ENCODE peak calls at places on chromosomes 1 and 21, in four cellular contexts. One of them, this sample, is unnamed.

GRCh38 chr21:35697321-35697808 is 363.0 kb downstream of the SETD4 start:
- DNase-seq in neuronal stem cell: no peak
- DNase-seq in AG04450: no peak
- DNase-seq in fibroblast of lung: peak; percentile 68
- DNase-seq in this sample: peak; percentile 13

GRCh38 chr21:14630556-14631069 is 84.5 kb upstream of the SAMSN1 start:
- DNase-seq in neuronal stem cell: no peak
- DNase-seq in AG04450: no peak
- DNase-seq in fibroblast of lung: no peak
- DNase-seq in this sample: no peak

GRCh38 chr1:55235722-55236121 is 20.6 kb upstream of the USP24 start:
- DNase-seq in neuronal stem cell: no peak
- DNase-seq in AG04450: peak; percentile 29
- DNase-seq in fibroblast of lung: peak; percentile 90
- DNase-seq in this sample: peak; percentile 65

GRCh38 chr1:36531833-36532232 is 49.1 kb upstream of the CSF3R start:
- DNase-seq in neuronal stem cell: no peak
- DNase-seq in AG04450: no peak
- DNase-seq in fibroblast of lung: no peak
- DNase-seq in this sample: no peak

GRCh38 chr1:78760858-78761257 is 111.2 kb downstream of the IFI44 start:
- DNase-seq in neuronal stem cell: no peak
- DNase-seq in AG04450: no peak
- DNase-seq in fibroblast of lung: no peak
- DNase-seq in this sample: no peak

GRCh38 chr1:229029644-229030235 is 241.2 kb upstream of the RAB4A start:
- DNase-seq in neuronal stem cell: no peak
- DNase-seq in AG04450: no peak
- DNase-seq in fibroblast of lung: no peak
- DNase-seq in this sample: no peak

GRCh38 chr1:22190251-22190650 is 47.4 kb upstream of the WNT4 start:
- DNase-seq in neuronal stem cell: no peak
- DNase-seq in AG04450: no peak
- DNase-seq in fibroblast of lung: no peak
- DNase-seq in this sample: no peak

GRCh38 chr1:29519108-29519507 is 282.8 kb downstream of the PTPRU start:
- DNase-seq in neuronal stem cell: no peak
- DNase-seq in AG04450: no peak
- DNase-seq in fibroblast of lung: no peak
- DNase-seq in this sample: no peak

GRCh38 chr1:46440478-46440877 is 46.4 kb downstream of the FAAH start:
- DNase-seq in neuronal stem cell: no peak
- DNase-seq in AG04450: no peak
- DNase-seq in fibroblast of lung: no peak
- DNase-seq in this sample: no peak

GRCh38 chr21:42613756-42614155 is 39.7 kb upstream of the PDE9A start:
- DNase-seq in neuronal stem cell: no peak
- DNase-seq in AG04450: no peak
- DNase-seq in fibroblast of lung: no peak
- DNase-seq in this sample: no peak

GRCh38 chr1:97254731-97255463 is 533.3 kb downstream of the PTBP2 start:
- DNase-seq in neuronal stem cell: no peak
- DNase-seq in AG04450: no peak
- DNase-seq in fibroblast of lung: no peak
- DNase-seq in this sample: no peak

GRCh38 chr1:76154213-76154956 is 79.8 kb downstream of the ST6GALNAC3 start:
- DNase-seq in neuronal stem cell: peak; percentile 78
- DNase-seq in AG04450: peak; percentile 3
- DNase-seq in fibroblast of lung: peak; percentile 77
- DNase-seq in this sample: peak; percentile 36

GRCh38 chr1:202131956-202132821 is 9.5 kb downstream of the GPR37L1 start:
- DNase-seq in neuronal stem cell: no peak
- DNase-seq in AG04450: no peak
- DNase-seq in fibroblast of lung: no peak
- DNase-seq in this sample: no peak

GRCh38 chr1:24108334-24109165 is 3.4 kb downstream of the MYOM3 start:
- DNase-seq in neuronal stem cell: no peak
- DNase-seq in AG04450: no peak
- DNase-seq in fibroblast of lung: peak; percentile 43
- DNase-seq in this sample: peak; percentile 26

GRCh38 chr21:39533545-39534226 is 79.1 kb upstream of the B3GALT5 start:
- DNase-seq in neuronal stem cell: no peak
- DNase-seq in AG04450: no peak
- DNase-seq in fibroblast of lung: no peak
- DNase-seq in this sample: no peak

GRCh38 chr1:247406014-247406656 is 9.8 kb upstream of the NLRP3 start:
- DNase-seq in neuronal stem cell: no peak
- DNase-seq in AG04450: no peak
- DNase-seq in fibroblast of lung: no peak
- DNase-seq in this sample: no peak

GRCh38 chr1:22111115-22111514 is 31.8 kb downstream of the WNT4 start:
- DNase-seq in neuronal stem cell: no peak
- DNase-seq in AG04450: no peak
- DNase-seq in fibroblast of lung: no peak
- DNase-seq in this sample: no peak

GRCh38 chr1:52877554-52877953 is 35.0 kb downstream of the ZYG11A start:
- DNase-seq in neuronal stem cell: no peak
- DNase-seq in AG04450: peak; percentile 52
- DNase-seq in fibroblast of lung: peak; percentile 29
- DNase-seq in this sample: no peak

GRCh38 chr1:26399034-26399433 is 11.6 kb upstream of the LIN28A start:
- DNase-seq in neuronal stem cell: no peak
- DNase-seq in AG04450: no peak
- DNase-seq in fibroblast of lung: no peak
- DNase-seq in this sample: no peak

GRCh38 chr1:15141933-15142647 is 11.5 kb upstream of the TMEM51 start:
- DNase-seq in neuronal stem cell: no peak
- DNase-seq in AG04450: no peak
- DNase-seq in fibroblast of lung: peak; percentile 42
- DNase-seq in this sample: peak; percentile 86

GRCh38 chr1:55230654-55231053 is 15.5 kb upstream of the USP24 start:
- DNase-seq in neuronal stem cell: no peak
- DNase-seq in AG04450: no peak
- DNase-seq in fibroblast of lung: no peak
- DNase-seq in this sample: no peak

GRCh38 chr21:42858957-42859890 is 20.1 kb downstream of the WDR4 start:
- DNase-seq in neuronal stem cell: no peak
- DNase-seq in AG04450: no peak
- DNase-seq in fibroblast of lung: no peak
- DNase-seq in this sample: no peak

GRCh38 chr1:176609556-176610408 is 146.8 kb downstream of the PAPPA2 start:
- DNase-seq in neuronal stem cell: no peak
- DNase-seq in AG04450: no peak
- DNase-seq in fibroblast of lung: no peak
- DNase-seq in this sample: no peak

GRCh38 chr1:31663622-31664452 is 19.2 kb upstream of the PEF1 start:
- DNase-seq in neuronal stem cell: peak; percentile 73
- DNase-seq in AG04450: no peak
- DNase-seq in fibroblast of lung: peak; percentile 42
- DNase-seq in this sample: no peak

GRCh38 chr1:100277866-100278265 is 11.8 kb downstream of the RTCA start:
- DNase-seq in neuronal stem cell: no peak
- DNase-seq in AG04450: no peak
- DNase-seq in fibroblast of lung: no peak
- DNase-seq in this sample: no peak

GRCh38 chr1:50416553-50417453 is 6.4 kb downstream of the DMRTA2 start:
- DNase-seq in neuronal stem cell: no peak
- DNase-seq in AG04450: no peak
- DNase-seq in fibroblast of lung: no peak
- DNase-seq in this sample: no peak

GRCh38 chr21:41666641-41667051 is 100.2 kb downstream of the RIPK4 start:
- DNase-seq in neuronal stem cell: no peak
- DNase-seq in AG04450: no peak
- DNase-seq in fibroblast of lung: no peak
- DNase-seq in this sample: no peak

GRCh38 chr1:160405331-160405877 is 5.0 kb downstream of the VANGL2 start:
- DNase-seq in neuronal stem cell: no peak
- DNase-seq in AG04450: no peak
- DNase-seq in fibroblast of lung: no peak
- DNase-seq in this sample: no peak

GRCh38 chr1:160406131-160406968 is 6.0 kb downstream of the VANGL2 start:
- DNase-seq in neuronal stem cell: no peak
- DNase-seq in AG04450: no peak
- DNase-seq in fibroblast of lung: no peak
- DNase-seq in this sample: no peak

GRCh38 chr1:160410412-160411005 is 10.1 kb downstream of the VANGL2 start:
- DNase-seq in neuronal stem cell: peak; percentile 97
- DNase-seq in AG04450: no peak
- DNase-seq in fibroblast of lung: no peak
- DNase-seq in this sample: no peak

GRCh38 chr1:160408864-160409263 is 8.5 kb downstream of the VANGL2 start:
- DNase-seq in neuronal stem cell: no peak
- DNase-seq in AG04450: no peak
- DNase-seq in fibroblast of lung: no peak
- DNase-seq in this sample: no peak

GRCh38 chr1:160407819-160408801 is 7.7 kb downstream of the VANGL2 start:
- DNase-seq in neuronal stem cell: no peak
- DNase-seq in AG04450: no peak
- DNase-seq in fibroblast of lung: no peak
- DNase-seq in this sample: no peak
- H3K4me3 ChIP-seq in neuronal stem cell: no peak overlapping the region
- H3K4me3 ChIP-seq in AG04450: no peak overlapping the region
- H3K4me3 ChIP-seq in fibroblast of lung: no peak overlapping the region
- H3K4me3 ChIP-seq in this sample: no peak overlapping the region

GRCh38 chr1:1281533-1282321 is 1.5 kb downstream of the SCNN1D start:
- DNase-seq in neuronal stem cell: no peak
- DNase-seq in AG04450: no peak
- DNase-seq in fibroblast of lung: no peak
- DNase-seq in this sample: no peak

GRCh38 chr1:1279028-1279427 is 1.2 kb upstream of the SCNN1D start:
- DNase-seq in neuronal stem cell: no peak
- DNase-seq in AG04450: no peak
- DNase-seq in fibroblast of lung: no peak
- DNase-seq in this sample: no peak

GRCh38 chr1:1278620-1279019 is 1.6 kb upstream of the SCNN1D start:
- DNase-seq in neuronal stem cell: no peak
- DNase-seq in AG04450: no peak
- DNase-seq in fibroblast of lung: no peak
- DNase-seq in this sample: no peak

GRCh38 chr1:1282998-1283397 is 2.8 kb downstream of the SCNN1D start:
- DNase-seq in neuronal stem cell: no peak
- DNase-seq in AG04450: no peak
- DNase-seq in fibroblast of lung: no peak
- DNase-seq in this sample: no peak

DNA sequence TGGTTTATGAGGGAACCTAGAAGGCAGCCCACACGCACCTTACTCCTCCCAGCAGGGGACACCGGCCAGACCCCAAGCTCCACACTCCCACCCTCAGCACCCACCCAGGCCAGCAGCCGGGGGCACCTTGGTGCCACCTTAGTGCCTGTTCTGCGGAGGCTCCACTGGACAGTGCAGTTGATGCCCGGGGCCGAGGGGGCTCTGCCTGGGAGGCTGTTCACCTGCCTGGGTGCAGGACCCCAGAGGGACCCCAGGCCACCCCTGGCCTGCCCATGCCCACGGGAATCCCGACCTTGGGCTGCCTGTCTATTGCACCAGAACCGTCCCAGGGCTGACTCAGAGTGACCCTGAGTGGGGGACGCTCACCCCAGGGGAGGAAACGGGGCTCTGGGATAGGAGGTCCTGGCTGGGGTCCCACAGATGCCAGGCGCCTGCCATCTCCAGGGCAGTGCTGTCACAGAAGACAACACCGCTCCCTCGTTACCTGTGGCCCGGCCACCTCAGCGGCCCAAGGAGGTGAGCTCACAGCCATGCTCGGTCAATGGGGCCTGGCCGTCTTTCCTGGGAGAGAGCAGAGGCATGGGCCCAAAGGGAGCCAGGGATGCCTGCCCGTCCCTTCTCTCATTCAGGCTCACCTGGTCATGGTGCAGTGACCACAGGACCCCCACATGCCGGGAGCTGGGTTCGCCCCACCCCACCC is 696 bp downstream of the SCNN1D start:
- DNase-seq in neuronal stem cell: no peak
- DNase-seq in AG04450: no peak
- DNase-seq in fibroblast of lung: no peak
- DNase-seq in this sample: no peak
- H3K4me3 ChIP-seq in neuronal stem cell: no peak overlapping the region
- H3K4me3 ChIP-seq in AG04450: no peak overlapping the region
- H3K4me3 ChIP-seq in fibroblast of lung: no peak overlapping the region
- H3K4me3 ChIP-seq in this sample: no peak overlapping the region

DNA sequence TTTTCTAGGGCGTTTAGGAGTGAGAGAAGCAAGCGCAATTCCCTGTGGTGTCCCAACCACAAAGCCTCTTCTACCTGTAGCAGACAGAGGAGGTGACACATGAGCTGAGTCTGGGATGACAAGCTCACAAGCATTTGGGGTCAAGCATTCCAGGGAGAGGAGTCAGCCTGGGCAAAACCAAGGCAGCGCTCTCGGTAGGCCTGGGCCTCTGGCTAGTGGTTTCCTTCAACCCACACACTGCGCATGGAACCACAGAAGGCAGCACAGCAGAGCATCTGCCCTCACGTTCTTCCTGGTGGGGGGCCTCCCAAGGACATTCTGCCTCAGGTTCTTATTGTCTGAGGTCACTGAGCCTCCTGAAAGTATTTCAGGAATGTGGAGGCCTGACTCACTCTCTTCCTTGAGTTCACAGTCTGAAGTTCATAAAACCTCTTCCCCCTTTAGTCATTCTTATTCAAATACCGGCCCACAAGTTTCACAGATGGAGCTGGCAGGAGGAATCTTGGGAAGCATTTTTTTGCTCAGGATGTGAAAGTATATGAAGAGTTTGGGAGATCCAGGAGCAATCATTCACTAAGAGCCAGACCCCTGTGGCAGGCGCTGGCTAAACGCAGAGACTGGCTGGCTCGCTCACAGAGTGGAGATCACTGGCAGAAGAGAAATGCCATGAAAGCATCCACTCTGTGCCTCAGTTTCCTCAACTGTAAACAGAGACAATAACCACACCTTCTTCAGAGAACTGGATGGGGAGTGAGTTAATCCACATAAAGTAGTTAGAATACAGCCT is 26.8 kb downstream of the CCN1 start:
- DNase-seq in neuronal stem cell: peak; percentile 71
- DNase-seq in AG04450: peak; percentile 99
- DNase-seq in fibroblast of lung: peak; percentile 90
- DNase-seq in this sample: peak; percentile 100
- H3K4me3 ChIP-seq in neuronal stem cell: no peak overlapping the region
- H3K4me3 ChIP-seq in AG04450: no peak overlapping the region
- H3K4me3 ChIP-seq in fibroblast of lung: no peak overlapping the region
- H3K4me3 ChIP-seq in this sample: no peak overlapping the region

GRCh38 chr1:218739426-218739825 is 394.3 kb downstream of the TGFB2 start:
- DNase-seq in neuronal stem cell: no peak
- DNase-seq in AG04450: no peak
- DNase-seq in fibroblast of lung: peak; percentile 97
- DNase-seq in this sample: no peak
- H3K4me3 ChIP-seq in neuronal stem cell: no peak overlapping the region
- H3K4me3 ChIP-seq in AG04450: no peak overlapping the region
- H3K4me3 ChIP-seq in fibroblast of lung: no peak overlapping the region
- H3K4me3 ChIP-seq in this sample: no peak overlapping the region

GRCh38 chr21:26840912-26841311 is 4.3 kb downstream of the ADAMTS1 start:
- DNase-seq in neuronal stem cell: no peak
- DNase-seq in AG04450: no peak
- DNase-seq in fibroblast of lung: peak; percentile 86
- DNase-seq in this sample: no peak
- H3K4me3 ChIP-seq in neuronal stem cell: no peak overlapping the region
- H3K4me3 ChIP-seq in AG04450: peak overlapping the region; percentile 51
- H3K4me3 ChIP-seq in fibroblast of lung: peak overlapping the region; percentile 1
- H3K4me3 ChIP-seq in this sample: no peak overlapping the region